ENCODE peak calls at places on chromosomes 5 and 9, in four cellular contexts. One of them, this sample, is unnamed.

GRCh38 chr9:7123743-7124142 is 366.0 kb downstream of the KDM4C start:
- DNase-seq in GM13976: no peak
- DNase-seq in left colon: no peak
- DNase-seq in NCI-H187 treated with DMSO at 0.1 percent for 48 hours: no peak
- DNase-seq in this sample: no peak

GRCh38 chr5:16492398-16493175 is 27.0 kb upstream of the ZNF622 start:
- DNase-seq in GM13976: no peak
- DNase-seq in left colon: peak
- DNase-seq in NCI-H187 treated with DMSO at 0.1 percent for 48 hours: no peak
- DNase-seq in this sample: peak

GRCh38 chr9:127163409-127163808 is 41.0 kb upstream of the ANGPTL2 start:
- DNase-seq in GM13976: no peak
- DNase-seq in left colon: no peak
- DNase-seq in NCI-H187 treated with DMSO at 0.1 percent for 48 hours: no peak
- DNase-seq in this sample: no peak

GRCh38 chr9:124349675-124350484 is 65.4 kb downstream of the PSMB7 start:
- DNase-seq in GM13976: peak
- DNase-seq in left colon: no peak
- DNase-seq in NCI-H187 treated with DMSO at 0.1 percent for 48 hours: no peak
- DNase-seq in this sample: no peak

GRCh38 chr9:9615086-9615485 is 997.7 kb downstream of the PTPRD start:
- DNase-seq in GM13976: no peak
- DNase-seq in left colon: no peak
- DNase-seq in NCI-H187 treated with DMSO at 0.1 percent for 48 hours: no peak
- DNase-seq in this sample: no peak

GRCh38 chr5:66666778-66667177 is 70.6 kb downstream of the MAST4 start:
- DNase-seq in GM13976: no peak
- DNase-seq in left colon: peak
- DNase-seq in NCI-H187 treated with DMSO at 0.1 percent for 48 hours: no peak
- DNase-seq in this sample: no peak

GRCh38 chr9:105299190-105299854 is 54.9 kb downstream of the SLC44A1 start:
- DNase-seq in GM13976: no peak
- DNase-seq in left colon: no peak
- DNase-seq in NCI-H187 treated with DMSO at 0.1 percent for 48 hours: no peak
- DNase-seq in this sample: no peak

GRCh38 chr5:119220576-119221197 is 135.1 kb upstream of the TNFAIP8 start:
- DNase-seq in GM13976: peak
- DNase-seq in left colon: no peak
- DNase-seq in NCI-H187 treated with DMSO at 0.1 percent for 48 hours: no peak
- DNase-seq in this sample: no peak

GRCh38 chr9:124480621-124480981 is 26.6 kb downstream of the NR5A1 start:
- DNase-seq in GM13976: peak
- DNase-seq in left colon: peak
- DNase-seq in NCI-H187 treated with DMSO at 0.1 percent for 48 hours: no peak
- DNase-seq in this sample: no peak

GRCh38 chr5:71932131-71932635 is 175.1 kb upstream of the MAP1B start:
- DNase-seq in GM13976: no peak
- DNase-seq in left colon: peak
- DNase-seq in NCI-H187 treated with DMSO at 0.1 percent for 48 hours: no peak
- DNase-seq in this sample: no peak

GRCh38 chr9:37364751-37365360 is 57.6 kb upstream of the GRHPR start:
- DNase-seq in GM13976: no peak
- DNase-seq in left colon: peak
- DNase-seq in NCI-H187 treated with DMSO at 0.1 percent for 48 hours: no peak
- DNase-seq in this sample: no peak

GRCh38 chr5:134600600-134600999 is 32.0 kb downstream of the SAR1B start:
- DNase-seq in GM13976: no peak
- DNase-seq in left colon: no peak
- DNase-seq in NCI-H187 treated with DMSO at 0.1 percent for 48 hours: no peak
- DNase-seq in this sample: no peak